ENCODE peak calls at places on chromosomes 4 and X, in four cellular contexts. I, N, E and X are unnamed samples.

GRCh38 chrX:129618997-129619396 is 35.8 kb downstream of the APLN start:
- DNase-seq in I (no peak), N (no peak), E (no peak), X (no peak)

GRCh38 chr4:24748758-24749350 is 46.5 kb upstream of the SOD3 start:
- DNase-seq in I (no peak), N (no peak), E (no peak), X (no peak)

GRCh38 chr4:151850751-151851150 is 89.9 kb upstream of the GATB start:
- DNase-seq in I (no peak), N (no peak), E (no peak), X (no peak)

GRCh38 chrX:12403474-12404082 is 265.3 kb downstream of the FRMPD4 start:
- DNase-seq in I (no peak), N (peak), E (no peak), X (no peak)

GRCh38 chr4:156537275-156537674 is 434.3 kb downstream of the PDGFC start:
- DNase-seq in I (no peak), N (peak), E (no peak), X (no peak)

GRCh38 chr4:2798399-2799301 is 5.8 kb downstream of the SH3BP2 start:
- DNase-seq in I (no peak), N (no peak), E (no peak), X (no peak)

GRCh38 chrX:103437147-103437873 is 61.0 kb downstream of the BEX3 start:
- DNase-seq in I (no peak), N (peak), E (no peak), X (no peak)

GRCh38 chrX:24703185-24703494 is 9.4 kb downstream of the POLA1 start:
- DNase-seq in I (no peak), N (no peak), E (no peak), X (no peak)

GRCh38 chrX:101287402-101287801 is 3.7 kb downstream of the TAF7L start:
- DNase-seq in I (no peak), N (peak), E (peak), X (no peak)

GRCh38 chr4:115873048-115873447 is 759.6 kb upstream of the NDST4 start:
- DNase-seq in I (no peak), N (no peak), E (no peak), X (no peak)
- H2BK15ac ChIP-seq in I (no peak), N (no peak), E (no peak), X (no peak)

GRCh38 chr4:38163216-38164006 is 203.2 kb downstream of the PTTG2 start:
- DNase-seq in I (no peak), N (peak), E (no peak), X (no peak)

GRCh38 chr4:38162240-38162784 is 202.1 kb downstream of the PTTG2 start:
- DNase-seq in I (no peak), N (peak), E (peak), X (no peak)

GRCh38 chr4:38157592-38157991 is 197.4 kb downstream of the PTTG2 start:
- DNase-seq in I (no peak), N (no peak), E (no peak), X (no peak)

GRCh38 chr4:38161208-38162113 is 201.3 kb downstream of the PTTG2 start:
- DNase-seq in I (no peak), N (peak), E (no peak), X (no peak)

GRCh38 chr4:38160487-38161207 is 200.4 kb downstream of the PTTG2 start:
- DNase-seq in I (no peak), N (peak), E (peak), X (no peak)
- H2BK15ac ChIP-seq in I (no peak), N (peak), E (no peak), X (no peak)

DNA sequence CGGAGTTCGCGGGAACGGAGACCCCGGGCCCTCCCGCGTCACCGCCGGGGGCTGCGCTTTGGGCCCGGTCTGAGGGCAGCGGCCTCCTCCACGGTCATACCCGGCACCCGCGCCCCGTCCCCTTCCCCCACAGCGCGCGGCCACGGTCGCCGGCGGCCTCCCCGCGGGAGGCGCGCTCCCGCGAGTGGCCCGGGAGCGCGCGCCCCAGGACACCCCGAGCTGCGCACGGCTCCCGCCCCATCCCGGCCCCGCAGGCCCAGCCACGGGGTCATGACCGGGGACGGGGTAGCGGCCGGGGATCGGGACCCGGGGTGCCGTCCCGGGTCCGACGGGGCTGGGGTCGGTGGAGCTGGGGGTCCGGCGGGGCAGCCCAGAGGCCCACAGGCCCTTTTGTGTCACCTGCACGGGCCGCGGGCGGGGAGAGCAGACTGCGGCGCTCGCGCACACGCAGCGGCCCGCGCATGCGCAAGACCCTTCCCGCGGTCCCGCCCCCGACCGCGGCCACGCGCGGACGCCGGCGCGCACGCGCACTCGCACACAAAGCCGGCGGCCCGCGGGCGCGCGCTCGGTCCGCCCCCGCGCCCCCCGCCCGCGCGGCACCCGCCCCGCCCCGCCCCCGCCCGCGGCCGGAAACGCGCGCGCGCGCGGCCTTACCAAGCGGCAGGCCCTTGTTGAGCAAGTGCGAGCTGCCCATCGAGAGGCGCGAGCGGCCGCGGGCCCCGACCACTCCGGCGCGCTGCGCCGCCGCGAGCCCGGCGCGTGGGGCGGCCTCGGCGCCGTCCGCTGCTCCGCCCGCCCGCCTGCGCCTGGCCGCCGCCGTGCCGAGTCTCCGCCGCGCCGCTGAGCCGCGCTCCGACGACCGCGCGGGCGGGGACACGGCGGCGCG is at the start of gene CTBP1:
- DNase-seq in I (peak), N (peak), E (peak), X (no peak)
- H2BK15ac ChIP-seq in I (no peak), N (no peak), E (peak), X (no peak)

GRCh38 chrX:47361538-47362511 is 8.6 kb upstream of the ZNF157 start:
- DNase-seq in I (peak), N (peak), E (peak), X (peak)

GRCh38 chrX:47360423-47361179 is 9.8 kb upstream of the ZNF157 start:
- DNase-seq in I (no peak), N (no peak), E (no peak), X (no peak)

GRCh38 chrX:47370278-47370677 is at the start of gene ZNF157:
- DNase-seq in I (no peak), N (no peak), E (no peak), X (no peak)

DNA sequence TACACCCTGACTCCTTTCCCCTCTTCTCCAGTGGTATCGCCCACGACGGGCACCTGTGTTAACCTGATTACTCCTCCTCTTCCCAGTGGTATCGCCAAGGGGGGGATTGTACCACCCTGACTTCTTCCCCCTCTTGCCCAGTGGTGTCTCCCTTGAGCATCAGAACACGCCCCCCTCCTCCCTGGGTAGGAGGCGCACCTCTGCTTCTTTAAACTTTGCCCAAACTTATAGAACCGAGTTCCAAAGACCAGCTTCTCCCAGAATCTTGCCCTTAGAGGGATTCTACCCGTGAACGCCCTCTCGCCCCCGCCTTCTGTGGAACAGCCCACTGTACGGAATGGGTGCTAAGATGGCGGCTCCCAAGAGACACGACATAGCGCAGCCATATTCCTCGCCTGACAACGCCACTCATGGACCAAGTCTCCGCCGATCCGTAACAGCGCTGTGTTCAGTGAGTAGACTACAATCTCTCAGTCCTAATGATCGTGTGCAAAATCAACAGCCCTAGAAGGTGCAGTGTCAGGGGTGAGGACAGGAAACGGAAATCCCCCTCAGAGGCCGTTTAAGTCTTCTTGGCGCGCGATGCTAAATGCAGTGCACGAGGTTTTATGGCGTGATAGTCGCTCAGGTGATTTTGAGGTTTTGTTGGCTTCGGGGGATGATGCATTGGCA is 4.2 kb upstream of the ZNF157 start:
- DNase-seq in I (peak), N (peak), E (peak), X (peak)
- H2BK15ac ChIP-seq in I (no peak), N (no peak), E (no peak), X (no peak)